ENCODE peak calls at places on chromosomes 3 and 15, in four cellular contexts. One of them, this sample, is unnamed.

GRCh38 chr3:7683431-7683830 is 818.2 kb upstream of the LMCD1 start:
- DNase-seq in epithelial cell of proximal tubule: no peak
- DNase-seq in colonic mucosa: no peak
- DNase-seq in ovary: no peak
- DNase-seq in this sample: no peak

GRCh38 chr15:61387675-61388074 is 158.6 kb upstream of the RORA start:
- DNase-seq in epithelial cell of proximal tubule: no peak
- DNase-seq in colonic mucosa: no peak
- DNase-seq in ovary: no peak
- DNase-seq in this sample: no peak

GRCh38 chr3:196757876-196758739 is 18.5 kb downstream of the PAK2 start:
- DNase-seq in epithelial cell of proximal tubule: peak; percentile 85
- DNase-seq in colonic mucosa: no peak
- DNase-seq in ovary: no peak
- DNase-seq in this sample: no peak

GRCh38 chr15:58443291-58443690 is 11.5 kb downstream of the LIPC start:
- DNase-seq in epithelial cell of proximal tubule: no peak
- DNase-seq in colonic mucosa: no peak
- DNase-seq in ovary: no peak
- DNase-seq in this sample: no peak

GRCh38 chr3:45946875-45947274 is 3.6 kb downstream of the CXCR6 start:
- DNase-seq in epithelial cell of proximal tubule: no peak
- DNase-seq in colonic mucosa: no peak
- DNase-seq in ovary: no peak
- DNase-seq in this sample: no peak

GRCh38 chr15:56918907-56919707 is 663 bp downstream of the TCF12 start:
- DNase-seq in epithelial cell of proximal tubule: no peak
- DNase-seq in colonic mucosa: peak; percentile 57
- DNase-seq in ovary: peak; percentile 73
- DNase-seq in this sample: peak; percentile 86

GRCh38 chr3:32046102-32046501 is 60.3 kb upstream of the GPD1L start:
- DNase-seq in epithelial cell of proximal tubule: no peak
- DNase-seq in colonic mucosa: no peak
- DNase-seq in ovary: no peak
- DNase-seq in this sample: no peak

GRCh38 chr3:3172627-3173026 is 6.9 kb downstream of the CRBN start:
- DNase-seq in epithelial cell of proximal tubule: no peak
- DNase-seq in colonic mucosa: no peak
- DNase-seq in ovary: no peak
- DNase-seq in this sample: peak; percentile 20

GRCh38 chr15:67051088-67051659 is 14.2 kb upstream of the SMAD3 start:
- DNase-seq in epithelial cell of proximal tubule: no peak
- DNase-seq in colonic mucosa: no peak
- DNase-seq in ovary: no peak
- DNase-seq in this sample: no peak

GRCh38 chr3:141860766-141861513 is 15.5 kb upstream of the ATP1B3 start:
- DNase-seq in epithelial cell of proximal tubule: no peak
- DNase-seq in colonic mucosa: no peak
- DNase-seq in ovary: no peak
- DNase-seq in this sample: no peak

GRCh38 chr3:45139372-45139894 is 6.7 kb downstream of the CDCP1 start:
- DNase-seq in epithelial cell of proximal tubule: no peak
- DNase-seq in colonic mucosa: no peak
- DNase-seq in ovary: no peak
- DNase-seq in this sample: no peak

GRCh38 chr3:42790714-42791229 is 13.5 kb downstream of the HIGD1A start:
- DNase-seq in epithelial cell of proximal tubule: no peak
- DNase-seq in colonic mucosa: no peak
- DNase-seq in ovary: no peak
- DNase-seq in this sample: no peak

GRCh38 chr3:187922704-187923393 is 177.6 kb upstream of the BCL6 start:
- DNase-seq in epithelial cell of proximal tubule: no peak
- DNase-seq in colonic mucosa: no peak
- DNase-seq in ovary: no peak
- DNase-seq in this sample: no peak

GRCh38 chr3:4979401-4980228 is at the start of gene BHLHE40:
- DNase-seq in epithelial cell of proximal tubule: no peak
- DNase-seq in colonic mucosa: peak; percentile 48
- DNase-seq in ovary: no peak
- DNase-seq in this sample: no peak

DNA sequence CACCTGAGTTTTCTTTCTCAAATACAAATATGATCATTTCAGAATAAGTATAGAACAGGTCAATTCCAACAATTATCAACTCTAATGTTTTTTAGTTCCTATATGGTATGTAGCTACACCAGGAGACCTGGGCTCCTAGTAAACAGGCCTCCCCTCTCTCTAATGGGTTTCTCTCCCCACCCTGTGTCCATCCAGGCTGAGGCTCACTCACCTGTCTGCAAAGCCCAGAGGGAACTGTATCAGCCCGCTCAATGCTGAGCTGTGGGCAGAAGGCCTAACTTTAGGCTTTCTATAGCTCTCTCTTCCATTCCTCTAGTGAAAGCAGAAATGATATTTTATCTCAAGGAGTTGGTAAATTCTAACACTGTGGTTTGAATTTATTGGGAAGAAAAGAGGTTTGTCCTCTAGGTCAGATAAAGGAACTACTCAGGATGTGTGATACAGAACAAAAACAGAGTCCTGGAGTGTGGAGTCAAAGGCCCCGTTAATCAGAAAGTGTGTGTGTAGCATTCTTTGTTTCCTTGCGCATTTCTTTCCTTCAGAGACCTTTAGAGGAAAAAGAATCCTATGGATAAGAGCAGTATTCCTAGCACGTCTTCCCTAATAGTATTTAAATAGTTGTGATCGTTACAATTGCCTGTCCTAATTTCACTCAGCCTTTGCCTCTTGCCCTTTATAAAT is 408.9 kb downstream of the PYDC2 start:
- DNase-seq in epithelial cell of proximal tubule: no peak
- DNase-seq in colonic mucosa: no peak
- DNase-seq in ovary: no peak
- DNase-seq in this sample: no peak
- TF ChIP-seq CTCF in epithelial cell of proximal tubule: no peak
- TF ChIP-seq CTCF in colonic mucosa: no peak
- TF ChIP-seq CTCF in ovary: no peak
- TF ChIP-seq CTCF in this sample: no peak

DNA sequence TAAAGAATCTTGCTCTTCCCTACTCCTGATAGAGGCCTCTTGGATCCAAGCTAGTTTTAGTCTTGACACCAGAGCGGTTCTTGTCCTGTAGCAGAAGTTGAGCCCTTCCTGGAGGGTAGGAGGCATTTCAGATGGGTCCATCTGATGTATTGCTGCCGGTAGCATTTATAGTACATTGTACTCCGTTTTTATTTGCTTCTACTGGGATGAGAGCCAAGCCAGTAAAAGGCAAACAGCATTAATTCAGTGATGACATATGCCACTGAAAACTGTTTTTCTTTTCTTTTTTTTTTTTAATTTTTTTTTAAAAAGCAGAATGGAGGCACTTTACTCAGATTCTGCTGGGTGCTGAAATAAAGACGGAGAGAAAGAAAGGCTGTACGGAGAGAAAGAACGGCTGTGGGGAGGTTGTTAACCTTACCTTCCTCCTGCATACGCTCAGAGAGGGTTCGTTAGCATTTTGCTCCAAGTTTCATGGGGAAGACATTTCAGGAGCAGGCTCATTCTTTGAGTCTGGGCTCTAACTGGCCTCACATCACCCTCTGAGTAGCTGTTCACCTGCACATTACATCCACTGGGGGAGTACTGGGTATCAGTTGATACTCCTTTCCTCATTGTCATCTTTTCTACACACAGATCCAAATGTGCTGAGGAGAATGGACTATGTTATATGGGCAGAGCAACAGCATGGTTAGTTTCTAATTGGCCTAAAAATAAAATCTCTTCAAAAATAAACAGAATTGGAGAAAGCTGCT is 161.5 kb downstream of the FEZF2 start:
- DNase-seq in epithelial cell of proximal tubule: no peak
- DNase-seq in colonic mucosa: peak; percentile 31
- DNase-seq in ovary: no peak
- DNase-seq in this sample: no peak
- TF ChIP-seq CTCF in epithelial cell of proximal tubule: no peak
- TF ChIP-seq CTCF in colonic mucosa: no peak
- TF ChIP-seq CTCF in ovary: no peak
- TF ChIP-seq CTCF in this sample: no peak

DNA sequence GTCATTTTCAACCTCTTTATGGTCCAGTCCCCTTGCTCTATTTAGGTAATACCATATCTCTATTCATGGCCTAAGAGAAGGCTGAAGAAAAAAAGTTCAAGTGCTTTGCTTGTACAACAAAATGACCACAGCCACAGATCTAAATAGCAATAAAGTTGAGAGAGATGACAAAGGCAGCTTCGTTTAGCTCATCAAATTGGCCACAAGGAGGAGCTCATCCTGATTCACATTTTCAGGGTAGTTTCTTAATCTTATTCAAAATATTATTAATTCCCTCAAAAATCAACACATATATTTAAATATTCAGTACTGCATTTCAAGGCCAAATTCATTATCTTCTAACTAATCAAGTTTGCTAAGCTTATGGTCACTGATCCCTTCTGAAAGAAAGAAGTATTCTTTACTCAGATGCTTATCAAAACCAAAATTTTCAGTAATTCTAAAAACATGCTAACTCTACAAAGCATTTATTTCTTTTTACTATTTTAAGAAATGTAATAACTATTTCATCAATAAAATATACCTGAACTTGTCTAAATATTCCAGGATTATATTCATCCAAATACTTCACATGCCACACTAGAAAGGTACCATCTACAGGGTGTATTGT is 85.5 kb downstream of the DMXL2 start:
- DNase-seq in epithelial cell of proximal tubule: peak; percentile 3
- DNase-seq in colonic mucosa: no peak
- DNase-seq in ovary: no peak
- DNase-seq in this sample: peak; percentile 19
- TF ChIP-seq CTCF in epithelial cell of proximal tubule: peak; percentile 81
- TF ChIP-seq CTCF in colonic mucosa: peak; percentile 38
- TF ChIP-seq CTCF in ovary: no peak
- TF ChIP-seq CTCF in this sample: peak; percentile 38

DNA sequence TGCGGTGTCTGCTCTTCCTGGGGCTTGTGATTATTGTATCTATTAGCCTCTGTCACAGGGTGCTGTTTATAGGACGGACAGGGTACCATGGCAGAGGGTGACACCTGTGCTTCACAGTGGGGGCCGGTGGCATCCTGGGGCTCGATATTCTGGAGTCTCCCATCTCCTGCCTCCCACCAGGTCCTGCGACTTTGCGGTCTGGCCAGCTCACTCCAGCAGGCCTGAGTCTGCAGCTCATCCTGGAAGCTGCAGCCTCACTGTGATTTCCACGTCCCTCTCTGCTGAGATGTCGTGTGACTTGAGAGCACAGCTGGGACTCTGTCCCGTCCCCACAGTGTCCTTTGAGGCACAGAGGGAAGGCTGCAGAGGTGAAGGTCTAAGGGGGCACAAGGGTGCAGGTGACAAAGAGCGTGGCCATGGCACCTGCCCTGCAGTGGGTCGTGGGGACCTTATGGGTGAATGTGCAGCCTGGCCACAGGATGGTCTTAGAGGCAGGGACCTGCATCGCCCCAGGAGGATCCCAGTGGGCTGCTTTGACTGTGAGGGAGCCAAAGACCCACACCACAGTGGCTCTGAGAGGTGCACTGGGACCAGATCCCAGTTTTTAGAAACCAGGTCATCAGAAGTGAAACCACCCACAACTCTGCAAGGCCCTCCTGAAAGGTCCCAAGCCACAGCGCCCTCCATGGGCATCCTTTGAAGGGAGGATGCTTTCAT is 172.8 kb downstream of the KLF13 start:
- DNase-seq in epithelial cell of proximal tubule: no peak
- DNase-seq in colonic mucosa: no peak
- DNase-seq in ovary: no peak
- DNase-seq in this sample: no peak
- TF ChIP-seq CTCF in epithelial cell of proximal tubule: no peak
- TF ChIP-seq CTCF in colonic mucosa: no peak
- TF ChIP-seq CTCF in ovary: no peak
- TF ChIP-seq CTCF in this sample: no peak

GRCh38 chr15:44633603-44634002 is 29.9 kb downstream of the SPG11 start:
- DNase-seq in epithelial cell of proximal tubule: no peak
- DNase-seq in colonic mucosa: no peak
- DNase-seq in ovary: no peak
- DNase-seq in this sample: no peak
- TF ChIP-seq CTCF in epithelial cell of proximal tubule: no peak
- TF ChIP-seq CTCF in colonic mucosa: no peak
- TF ChIP-seq CTCF in ovary: no peak
- TF ChIP-seq CTCF in this sample: no peak

GRCh38 chr3:159781867-159782266 is 206.8 kb upstream of the IL12A start:
- DNase-seq in epithelial cell of proximal tubule: no peak
- DNase-seq in colonic mucosa: no peak
- DNase-seq in ovary: no peak
- DNase-seq in this sample: no peak
- TF ChIP-seq CTCF in epithelial cell of proximal tubule: peak; percentile 37
- TF ChIP-seq CTCF in colonic mucosa: peak; percentile 26
- TF ChIP-seq CTCF in ovary: no peak
- TF ChIP-seq CTCF in this sample: no peak

GRCh38 chr3:197926418-197926817 is 23.6 kb upstream of the RPL35A start:
- DNase-seq in epithelial cell of proximal tubule: no peak
- DNase-seq in colonic mucosa: no peak
- DNase-seq in ovary: no peak
- DNase-seq in this sample: no peak
- TF ChIP-seq CTCF in epithelial cell of proximal tubule: peak; percentile 39
- TF ChIP-seq CTCF in colonic mucosa: no peak
- TF ChIP-seq CTCF in ovary: no peak
- TF ChIP-seq CTCF in this sample: no peak

GRCh38 chr3:113552851-113553250 is 20.5 kb downstream of the SIDT1 start:
- DNase-seq in epithelial cell of proximal tubule: no peak
- DNase-seq in colonic mucosa: no peak
- DNase-seq in ovary: no peak
- DNase-seq in this sample: peak; percentile 45
- TF ChIP-seq CTCF in epithelial cell of proximal tubule: peak; percentile 14
- TF ChIP-seq CTCF in colonic mucosa: no peak
- TF ChIP-seq CTCF in ovary: no peak
- TF ChIP-seq CTCF in this sample: no peak